ENCODE peak calls at places on chromosome 4, in four cellular contexts. X is aorta, B is fibroblast of lung, R is cardiac muscle cell. I is an unnamed sample.

GRCh38 chr4:48931459-48931858 is 24.9 kb upstream of the OCIAD2 start:
- DNase-seq in X (no peak), B (no peak), R (no peak), I (no peak)

GRCh38 chr4:103918214-103918613 is 198.4 kb upstream of the TACR3 start:
- DNase-seq in X (no peak), B (no peak), R (no peak), I (no peak)

GRCh38 chr4:181202249-181202648 is 1041.0 kb upstream of the TENM3 start:
- DNase-seq in X (no peak), B (no peak), R (no peak), I (no peak)

GRCh38 chr4:74545488-74545887 is 100.6 kb downstream of the AREG start:
- DNase-seq in X (no peak), B (no peak), R (no peak), I (no peak)

GRCh38 chr4:127788517-127788916 is 6.4 kb downstream of the HSPA4L start:
- DNase-seq in X (no peak), B (no peak), R (no peak), I (no peak)

GRCh38 chr4:142703694-142704309 is 142.3 kb downstream of the INPP4B start:
- DNase-seq in X (no peak), B (no peak), R (no peak), I (no peak)

GRCh38 chr4:151199496-151200190 is 77.3 kb upstream of the PRSS48 start:
- DNase-seq in X (no peak), B (no peak), R (no peak), I (no peak)

GRCh38 chr4:6097581-6097980 is 79.3 kb upstream of the C4orf50 start:
- DNase-seq in X (no peak), B (no peak), R (no peak), I (no peak)

GRCh38 chr4:70570796-70571195 is 21.3 kb upstream of the AMBN start:
- DNase-seq in X (no peak), B (no peak), R (no peak), I (no peak)

GRCh38 chr4:151935411-151935810 is 174.6 kb upstream of the GATB start:
- DNase-seq in X (no peak), B (no peak), R (no peak), I (no peak)

GRCh38 chr4:38130884-38131283 is 170.7 kb downstream of the PTTG2 start:
- DNase-seq in X (no peak), B (no peak), R (no peak), I (no peak)

GRCh38 chr4:73335717-73336116 is 68.4 kb upstream of the ALB start:
- DNase-seq in X (no peak), B (no peak), R (no peak), I (no peak)

GRCh38 chr4:90616711-90617110 is 489.5 kb downstream of the CCSER1 start:
- DNase-seq in X (no peak), B (no peak), R (no peak), I (no peak)

GRCh38 chr4:176534566-176534965 is 214.8 kb downstream of the SPCS3 start:
- DNase-seq in X (no peak), B (peak), R (no peak), I (peak)

GRCh38 chr4:10183462-10183861 is 66.9 kb upstream of the WDR1 start:
- DNase-seq in X (no peak), B (no peak), R (no peak), I (no peak)

GRCh38 chr4:87420431-87420830 is 1.9 kb upstream of the NUDT9 start:
- DNase-seq in X (no peak), B (no peak), R (no peak), I (no peak)

GRCh38 chr4:161929966-161930365 is 233.8 kb downstream of the FSTL5 start:
- DNase-seq in X (no peak), B (no peak), R (no peak), I (peak)

GRCh38 chr4:145988628-145989027 is 50.0 kb upstream of the ZNF827 start:
- DNase-seq in X (no peak), B (no peak), R (no peak), I (no peak)

DNA sequence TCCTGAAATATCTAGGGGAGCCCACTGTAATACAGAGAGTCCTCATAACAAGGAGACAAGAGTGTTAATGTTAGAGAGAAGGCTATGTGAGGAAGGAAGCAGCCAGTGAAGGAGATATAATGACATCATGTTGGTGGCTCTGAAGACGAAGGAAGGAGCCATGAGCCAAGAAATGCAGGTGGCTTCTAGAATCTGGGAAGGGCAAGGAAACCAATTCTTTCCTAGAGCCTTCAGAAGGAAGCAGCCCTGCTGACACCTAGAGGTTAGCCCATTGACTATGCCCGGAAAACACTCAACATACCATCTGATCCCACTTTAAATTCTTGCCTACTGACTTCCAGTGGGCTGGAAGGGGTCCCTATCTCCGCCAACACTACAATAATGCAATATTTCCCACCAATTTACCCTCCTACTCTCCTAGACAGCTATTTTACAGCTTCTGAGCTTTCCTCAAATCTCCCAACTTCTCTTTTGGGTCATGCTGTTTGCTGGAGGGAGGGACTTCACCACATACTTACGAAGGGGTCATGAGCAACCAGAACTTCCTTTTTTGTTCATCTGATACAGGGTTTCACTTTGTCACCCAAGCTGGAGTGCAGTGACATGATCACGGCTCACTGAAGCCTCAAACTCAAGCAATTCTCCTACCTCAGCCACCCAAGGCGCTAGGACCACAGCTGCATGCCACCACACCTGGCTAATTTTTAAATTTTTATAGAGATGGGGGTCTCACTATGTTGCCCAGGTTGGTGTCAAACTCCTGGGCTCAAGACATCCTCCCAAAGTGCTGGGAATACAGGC is 25.2 kb upstream of the G3BP2 start:
- DNase-seq in X (no peak), B (no peak), R (no peak), I (no peak)
- H3K4me3 ChIP-seq in X (no peak), B (no peak), R (no peak), I (no peak)

DNA sequence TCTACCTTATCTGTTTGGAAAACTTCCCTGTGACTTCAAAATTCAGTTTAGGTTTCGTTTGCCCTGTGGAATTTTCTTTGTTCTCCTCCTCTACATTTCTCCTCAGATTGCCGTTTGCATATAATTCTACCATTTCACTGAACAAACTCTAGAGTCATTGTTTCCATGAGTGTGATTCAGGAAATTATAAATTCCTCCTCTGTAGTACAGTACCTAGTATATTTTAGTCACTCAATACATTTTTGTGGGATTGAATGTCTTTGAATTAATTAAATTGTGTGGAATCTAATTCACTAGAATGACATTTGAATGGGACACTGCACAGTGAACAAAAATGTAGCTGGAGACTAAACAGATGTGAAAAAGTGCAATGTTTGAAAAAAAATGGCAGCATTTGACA is 512.0 kb downstream of the FAT4 start:
- DNase-seq in X (no peak), B (no peak), R (no peak), I (no peak)
- H3K4me3 ChIP-seq in X (no peak), B (no peak), R (no peak), I (no peak)

DNA sequence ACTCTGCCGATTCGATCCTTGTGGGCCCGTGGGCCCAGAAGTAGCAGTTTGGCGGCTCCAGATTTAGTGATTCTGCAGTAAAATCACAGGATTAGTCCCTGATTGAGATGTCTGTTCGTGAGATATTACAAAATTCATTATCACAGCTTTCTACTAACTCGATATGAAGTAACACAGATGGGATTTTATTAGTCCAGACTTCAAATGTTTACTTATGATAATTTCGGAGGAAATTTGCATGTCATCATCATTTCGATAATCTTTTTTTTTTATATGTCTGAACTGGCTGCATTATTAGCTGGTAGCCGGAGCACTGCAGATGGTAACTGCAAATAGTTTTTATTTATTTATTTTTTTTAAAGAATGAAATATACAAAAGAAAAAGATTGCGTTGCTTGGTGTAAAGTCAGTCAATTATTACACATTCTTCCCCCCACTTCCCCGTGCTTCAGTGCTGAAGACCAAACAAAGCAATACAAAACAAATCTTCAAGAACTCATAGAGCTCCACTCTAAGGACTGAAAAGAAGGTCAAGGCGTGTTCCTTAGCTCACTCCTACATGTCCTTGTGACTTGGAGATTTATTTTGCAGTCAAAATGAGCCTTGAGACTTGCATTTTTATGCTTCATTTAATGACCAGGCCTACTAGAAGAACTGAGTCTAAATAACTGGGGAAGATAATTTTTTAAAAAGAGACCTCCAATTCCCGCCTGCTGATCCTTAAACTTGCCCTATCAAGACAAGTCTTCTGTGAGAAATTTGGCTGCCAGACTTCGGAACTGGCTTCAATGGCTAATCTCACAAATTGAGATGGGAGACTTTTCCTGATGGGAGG is 11.7 kb upstream of the PITX2 start:
- DNase-seq in X (no peak), B (no peak), R (no peak), I (no peak)
- H3K4me3 ChIP-seq in X (no peak), B (no peak), R (no peak), I (peak)

DNA sequence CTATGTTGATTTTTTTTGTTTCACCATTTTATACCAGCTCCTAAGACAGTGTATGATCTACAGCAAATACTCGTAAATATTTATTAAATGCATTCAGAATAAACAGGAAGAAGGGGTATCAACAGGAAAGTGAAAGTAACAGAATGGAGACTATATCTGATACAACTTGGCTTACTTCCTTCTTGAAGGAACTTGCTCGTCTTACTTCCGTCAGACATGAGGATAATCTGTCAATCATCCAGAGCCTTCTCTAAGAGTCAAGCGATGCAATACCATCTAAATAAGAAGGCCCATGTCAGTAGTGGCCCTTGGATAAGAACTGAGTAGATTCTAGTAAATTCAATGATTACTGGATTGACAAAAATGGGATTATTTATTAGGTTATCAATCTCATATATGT is 84.2 kb downstream of the CAMK2D start:
- DNase-seq in X (no peak), B (no peak), R (no peak), I (no peak)
- H3K4me3 ChIP-seq in X (no peak), B (no peak), R (no peak), I (no peak)

GRCh38 chr4:184747034-184747830 is 13.3 kb upstream of the CENPU start:
- DNase-seq in X (no peak), B (no peak), R (no peak), I (no peak)
- H3K4me3 ChIP-seq in X (no peak), B (no peak), R (no peak), I (no peak)

GRCh38 chr4:11565899-11566298 is 137.2 kb upstream of the HS3ST1 start:
- DNase-seq in X (no peak), B (no peak), R (no peak), I (no peak)
- H3K4me3 ChIP-seq in X (no peak), B (no peak), R (no peak), I (no peak)

DNA sequence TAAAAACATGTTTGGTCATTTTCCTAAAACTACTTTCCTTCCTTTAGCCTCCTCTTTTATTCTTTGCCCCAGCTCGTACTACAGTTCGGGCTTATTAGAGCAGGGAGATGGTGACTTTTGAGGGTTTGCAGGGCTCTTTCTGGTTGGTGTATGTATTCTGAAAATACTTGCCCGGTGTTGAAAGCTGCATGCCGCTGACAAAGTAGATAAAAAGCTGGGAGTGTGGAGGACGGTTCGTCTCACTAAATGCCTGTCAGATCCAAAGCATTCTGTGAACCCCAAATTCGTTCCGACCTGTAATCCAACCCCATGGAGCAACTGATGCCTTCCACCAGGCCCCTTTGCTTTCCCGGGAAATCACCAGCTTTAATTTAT is 19.2 kb downstream of the TRIM2 start:
- DNase-seq in X (no peak), B (peak), R (peak), I (no peak)
- H3K4me3 ChIP-seq in X (peak), B (peak), R (peak), I (peak)

DNA sequence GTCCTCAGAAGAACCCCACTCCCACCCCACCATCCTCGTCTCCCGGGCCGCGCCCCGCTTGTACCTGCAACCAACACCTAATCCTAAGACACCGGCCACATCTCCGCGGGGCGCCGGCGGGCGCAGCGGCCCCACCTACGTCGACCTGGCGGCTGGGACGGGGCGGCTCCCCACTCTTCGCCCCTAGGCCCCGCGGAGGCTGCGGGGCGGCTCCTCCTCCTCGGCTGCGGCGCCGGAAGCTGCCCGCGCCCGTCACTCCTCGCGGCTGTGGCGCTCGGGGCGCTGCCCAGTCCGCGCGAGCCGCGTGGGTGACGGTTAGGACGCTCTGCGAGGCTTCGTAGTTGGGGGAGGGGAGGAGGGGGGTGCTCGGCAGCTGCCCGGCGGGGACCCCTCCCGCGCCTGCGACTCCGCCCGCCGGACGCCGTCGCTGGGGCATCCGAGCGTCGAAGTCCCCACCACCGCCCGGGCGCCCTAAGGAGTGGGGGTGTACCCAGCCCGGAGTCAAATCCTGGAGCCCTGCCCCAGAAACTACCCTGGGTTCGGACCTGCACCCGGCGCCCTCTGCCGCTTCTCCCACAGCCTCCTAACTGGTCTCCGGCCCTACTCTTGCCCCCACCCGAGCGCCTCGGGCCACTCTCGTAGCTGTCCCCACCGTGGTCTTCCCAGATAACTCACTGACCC is at the start of gene CCDC158:
- DNase-seq in X (peak), B (peak), R (no peak), I (no peak)
- H3K4me3 ChIP-seq in X (peak), B (peak), R (no peak), I (peak)

GRCh38 chr4:47031713-47032404 is 492 bp downstream of the GABRB1 start:
- DNase-seq in X (no peak), B (no peak), R (peak), I (no peak)
- H3K4me3 ChIP-seq in X (peak), B (peak), R (peak), I (peak)

I was measured in skeletal muscle cell.